ENCODE peak calls at places on chromosomes 7 and 10, in nine cellular contexts. H, K, N, Z, A, C, Q, O and X are unnamed samples.

GRCh38 chr10:127041561-127041960 is 136.3 kb downstream of the DOCK1 start:
- DNase-seq in H (no peak), K (no peak), N (no peak), Z (no peak), A (no peak), C (no peak), Q (no peak), O (peak; percentile 96), X (no peak)

GRCh38 chr10:10782603-10783002 is 235.1 kb upstream of the CELF2 start:
- DNase-seq in H (no peak), K (no peak), N (no peak), Z (no peak), A (no peak), C (no peak), Q (no peak), O (no peak), X (no peak)

GRCh38 chr7:240128-240676 is 47.8 kb downstream of the FAM20C start:
- DNase-seq in H (no peak), K (no peak), N (no peak), Z (no peak), A (no peak), C (no peak), Q (no peak), O (no peak), X (no peak)

GRCh38 chr7:20236043-20236442 is 18.9 kb upstream of the MACC1 start:
- DNase-seq in H (no peak), K (no peak), N (no peak), Z (no peak), A (no peak), C (no peak), Q (no peak), O (no peak), X (no peak)

GRCh38 chr7:32586291-32587221 is 91.3 kb downstream of the AVL9 start:
- DNase-seq in H (no peak), K (no peak), N (no peak), Z (no peak), A (no peak), C (no peak), Q (no peak), O (peak; percentile 96), X (no peak)

GRCh38 chr10:123509338-123509737 is 156.8 kb upstream of the GPR26 start:
- DNase-seq in H (no peak), K (no peak), N (no peak), Z (no peak), A (no peak), C (no peak), Q (no peak), O (no peak), X (no peak)

GRCh38 chr7:108358553-108358952 is 97.7 kb downstream of the NRCAM start:
- DNase-seq in H (no peak), K (no peak), N (no peak), Z (peak; percentile 74), A (no peak), C (no peak), Q (no peak), O (peak; percentile 63), X (peak; percentile 4)

GRCh38 chr10:132626761-132627735 is 89.5 kb downstream of the INPP5A start:
- DNase-seq in H (no peak), K (no peak), N (no peak), Z (no peak), A (peak; percentile 45), C (no peak), Q (no peak), O (no peak), X (no peak)

GRCh38 chr7:140263277-140263676 is 86.5 kb upstream of the KDM7A start:
- DNase-seq in H (no peak), K (no peak), N (no peak), Z (no peak), A (no peak), C (no peak), Q (no peak), O (no peak), X (no peak)

GRCh38 chr7:145692237-145692950 is 424.2 kb upstream of the CNTNAP2 start:
- DNase-seq in H (no peak), K (no peak), N (no peak), Z (no peak), A (no peak), C (no peak), Q (peak; percentile 7), O (peak; percentile 12), X (no peak)